ENCODE peak calls at places on chromosome 19, in five cellular contexts. One of them, this sample, is unnamed.

GRCh38 chr19:40803857-40804782 is 5.1 kb downstream of the EGLN2 start:
- DNase-seq in H1: no peak
- DNase-seq in GM12878: peak
- DNase-seq in HepG2: peak
- DNase-seq in GM12891: peak
- DNase-seq in this sample: no peak

GRCh38 chr19:17716309-17716929 is 2.9 kb upstream of the MAP1S start:
- DNase-seq in H1: no peak
- DNase-seq in GM12878: no peak
- DNase-seq in HepG2: peak
- DNase-seq in GM12891: no peak
- DNase-seq in this sample: no peak

GRCh38 chr19:56348289-56348877 is 33.7 kb upstream of the ZSCAN5A start:
- DNase-seq in H1: peak
- DNase-seq in GM12878: no peak
- DNase-seq in HepG2: no peak
- DNase-seq in GM12891: no peak
- DNase-seq in this sample: no peak

GRCh38 chr19:7605490-7606222 is 10.0 kb downstream of the CAMSAP3 start:
- DNase-seq in H1: peak
- DNase-seq in GM12878: peak
- DNase-seq in HepG2: peak
- DNase-seq in GM12891: no peak
- DNase-seq in this sample: no peak

GRCh38 chr19:51729781-51730180 is 6.0 kb upstream of the HAS1 start:
- DNase-seq in H1: no peak
- DNase-seq in GM12878: no peak
- DNase-seq in HepG2: no peak
- DNase-seq in GM12891: no peak
- DNase-seq in this sample: no peak

GRCh38 chr19:18613589-18614234 is 1.0 kb downstream of the TMEM59L start:
- DNase-seq in H1: no peak
- DNase-seq in GM12878: no peak
- DNase-seq in HepG2: no peak
- DNase-seq in GM12891: no peak
- DNase-seq in this sample: no peak

GRCh38 chr19:18290250-18291018 is 9.0 kb upstream of the JUND start:
- DNase-seq in H1: no peak
- DNase-seq in GM12878: peak
- DNase-seq in HepG2: no peak
- DNase-seq in GM12891: no peak
- DNase-seq in this sample: peak

GRCh38 chr19:40363128-40363527 is 14.6 kb downstream of the PLD3 start:
- DNase-seq in H1: no peak
- DNase-seq in GM12878: no peak
- DNase-seq in HepG2: no peak
- DNase-seq in GM12891: no peak
- DNase-seq in this sample: no peak

GRCh38 chr19:32611161-32611560 is 30.2 kb downstream of the PDCD5 start:
- DNase-seq in H1: no peak
- DNase-seq in GM12878: no peak
- DNase-seq in HepG2: no peak
- DNase-seq in GM12891: no peak
- DNase-seq in this sample: no peak

GRCh38 chr19:10876459-10877240 is 5.3 kb downstream of the CARM1 start:
- DNase-seq in H1: no peak
- DNase-seq in GM12878: peak
- DNase-seq in HepG2: no peak
- DNase-seq in GM12891: no peak
- DNase-seq in this sample: no peak

GRCh38 chr19:43779147-43779819 is 1.5 kb downstream of the KCNN4 start:
- DNase-seq in H1: no peak
- DNase-seq in GM12878: no peak
- DNase-seq in HepG2: no peak
- DNase-seq in GM12891: no peak
- DNase-seq in this sample: no peak

GRCh38 chr19:33998739-33999345 is 173.5 kb upstream of the LSM14A start:
- DNase-seq in H1: no peak
- DNase-seq in GM12878: no peak
- DNase-seq in HepG2: no peak
- DNase-seq in GM12891: no peak
- DNase-seq in this sample: no peak
- TF ChIP-seq TAF1 in H1: no peak
- TF ChIP-seq TAF1 in GM12878: no peak
- TF ChIP-seq TAF1 in HepG2: no peak
- TF ChIP-seq TAF1 in GM12891: no peak
- TF ChIP-seq TAF1 in this sample: no peak

GRCh38 chr19:48325265-48325910 is at the start of gene EMP3:
- DNase-seq in H1: peak
- DNase-seq in GM12878: peak
- DNase-seq in HepG2: no peak
- DNase-seq in GM12891: peak
- DNase-seq in this sample: peak
- TF ChIP-seq POLR2A in H1: no peak
- TF ChIP-seq POLR2A in GM12878: peak
- TF ChIP-seq POLR2A in HepG2: no peak
- TF ChIP-seq POLR2A in GM12891: peak
- TF ChIP-seq POLR2A in this sample: peak

GRCh38 chr19:15437355-15438123 is 12.2 kb downstream of the WIZ start:
- DNase-seq in H1: no peak
- DNase-seq in GM12878: no peak
- DNase-seq in HepG2: peak
- DNase-seq in GM12891: no peak
- DNase-seq in this sample: no peak
- TF ChIP-seq POLR2AphosphoS5 in H1: no peak
- TF ChIP-seq POLR2AphosphoS5 in GM12878: no peak
- TF ChIP-seq POLR2AphosphoS5 in HepG2: no peak
- TF ChIP-seq POLR2AphosphoS5 in GM12891: no peak
- TF ChIP-seq POLR2AphosphoS5 in this sample: no peak

GRCh38 chr19:12782424-12783225 is 7.3 kb upstream of the HOOK2 start:
- DNase-seq in H1: peak
- DNase-seq in GM12878: no peak
- DNase-seq in HepG2: no peak
- DNase-seq in GM12891: no peak
- DNase-seq in this sample: peak
- TF ChIP-seq TAF1 in H1: no peak
- TF ChIP-seq TAF1 in GM12878: no peak
- TF ChIP-seq TAF1 in HepG2: peak
- TF ChIP-seq TAF1 in GM12891: no peak
- TF ChIP-seq TAF1 in this sample: peak

GRCh38 chr19:23116802-23117571 is at the start of gene ZNF730:
- DNase-seq in H1: peak
- DNase-seq in GM12878: peak
- DNase-seq in HepG2: no peak
- DNase-seq in GM12891: peak
- DNase-seq in this sample: peak
- TF ChIP-seq POLR2A in H1: peak
- TF ChIP-seq POLR2A in GM12878: no peak
- TF ChIP-seq POLR2A in HepG2: no peak
- TF ChIP-seq POLR2A in GM12891: peak
- TF ChIP-seq POLR2A in this sample: peak